ENCODE peak calls at places on chromosomes 6 and 20, in ten cellular contexts. One of them, this sample, is unnamed.

GRCh38 chr6:20876016-20876415 is 341.8 kb downstream of the CDKAL1 start:
- DNase-seq in uterus: no peak
- DNase-seq in CD8-positive, alpha-beta T cell: no peak
- DNase-seq in transverse colon: no peak
- DNase-seq in right atrium auricular region: no peak
- DNase-seq in Panc1: no peak
- DNase-seq in psoas muscle: no peak
- DNase-seq in adrenal gland: no peak
- DNase-seq in left lung: no peak
- DNase-seq in GM12878: no peak
- DNase-seq in this sample: no peak

GRCh38 chr6:130359736-130360135 is 6.1 kb upstream of the TMEM200A start:
- DNase-seq in uterus: no peak
- DNase-seq in CD8-positive, alpha-beta T cell: no peak
- DNase-seq in transverse colon: peak; percentile 15
- DNase-seq in right atrium auricular region: no peak
- DNase-seq in Panc1: no peak
- DNase-seq in psoas muscle: no peak
- DNase-seq in adrenal gland: no peak
- DNase-seq in left lung: no peak
- DNase-seq in GM12878: no peak
- DNase-seq in this sample: no peak

GRCh38 chr6:137967689-137968467 is 100.8 kb downstream of the TNFAIP3 start:
- DNase-seq in uterus: no peak
- DNase-seq in CD8-positive, alpha-beta T cell: no peak
- DNase-seq in transverse colon: no peak
- DNase-seq in right atrium auricular region: no peak
- DNase-seq in Panc1: no peak
- DNase-seq in psoas muscle: no peak
- DNase-seq in adrenal gland: no peak
- DNase-seq in left lung: no peak
- DNase-seq in GM12878: no peak
- DNase-seq in this sample: no peak

GRCh38 chr6:20266851-20267608 is 54.8 kb upstream of the MBOAT1 start:
- DNase-seq in uterus: no peak
- DNase-seq in CD8-positive, alpha-beta T cell: no peak
- DNase-seq in transverse colon: no peak
- DNase-seq in right atrium auricular region: no peak
- DNase-seq in Panc1: no peak
- DNase-seq in psoas muscle: no peak
- DNase-seq in adrenal gland: no peak
- DNase-seq in left lung: no peak
- DNase-seq in GM12878: peak; percentile 12
- DNase-seq in this sample: no peak

GRCh38 chr6:52611833-52612232 is 35.0 kb upstream of the TRAM2 start:
- DNase-seq in uterus: no peak
- DNase-seq in CD8-positive, alpha-beta T cell: no peak
- DNase-seq in transverse colon: no peak
- DNase-seq in right atrium auricular region: no peak
- DNase-seq in Panc1: no peak
- DNase-seq in psoas muscle: no peak
- DNase-seq in adrenal gland: no peak
- DNase-seq in left lung: no peak
- DNase-seq in GM12878: no peak
- DNase-seq in this sample: no peak

GRCh38 chr20:50328996-50329898 is 138.6 kb downstream of the CEBPB start:
- DNase-seq in uterus: no peak
- DNase-seq in CD8-positive, alpha-beta T cell: no peak
- DNase-seq in transverse colon: no peak
- DNase-seq in right atrium auricular region: no peak
- DNase-seq in Panc1: no peak
- DNase-seq in psoas muscle: no peak
- DNase-seq in adrenal gland: no peak
- DNase-seq in left lung: no peak
- DNase-seq in GM12878: no peak
- DNase-seq in this sample: no peak

GRCh38 chr20:63311833-63312243 is 18.9 kb downstream of the COL20A1 start:
- DNase-seq in uterus: no peak
- DNase-seq in CD8-positive, alpha-beta T cell: no peak
- DNase-seq in transverse colon: no peak
- DNase-seq in right atrium auricular region: no peak
- DNase-seq in Panc1: no peak
- DNase-seq in psoas muscle: peak; percentile 39
- DNase-seq in adrenal gland: no peak
- DNase-seq in left lung: no peak
- DNase-seq in GM12878: no peak
- DNase-seq in this sample: no peak

GRCh38 chr20:21308340-21308739 is 5.2 kb downstream of the XRN2 start:
- DNase-seq in uterus: no peak
- DNase-seq in CD8-positive, alpha-beta T cell: no peak
- DNase-seq in transverse colon: no peak
- DNase-seq in right atrium auricular region: no peak
- DNase-seq in Panc1: no peak
- DNase-seq in psoas muscle: no peak
- DNase-seq in adrenal gland: no peak
- DNase-seq in left lung: no peak
- DNase-seq in GM12878: no peak
- DNase-seq in this sample: no peak

GRCh38 chr6:54020311-54020710 is 90.9 kb upstream of the MLIP start:
- DNase-seq in uterus: no peak
- DNase-seq in CD8-positive, alpha-beta T cell: no peak
- DNase-seq in transverse colon: no peak
- DNase-seq in right atrium auricular region: no peak
- DNase-seq in Panc1: no peak
- DNase-seq in psoas muscle: no peak
- DNase-seq in adrenal gland: peak; percentile 31
- DNase-seq in left lung: no peak
- DNase-seq in GM12878: no peak
- DNase-seq in this sample: no peak

GRCh38 chr6:134063121-134063965 is 10.9 kb upstream of the SLC2A12 start:
- DNase-seq in uterus: no peak
- DNase-seq in CD8-positive, alpha-beta T cell: no peak
- DNase-seq in transverse colon: no peak
- DNase-seq in right atrium auricular region: no peak
- DNase-seq in Panc1: no peak
- DNase-seq in psoas muscle: no peak
- DNase-seq in adrenal gland: no peak
- DNase-seq in left lung: no peak
- DNase-seq in GM12878: no peak
- DNase-seq in this sample: no peak
- H3K4me3 ChIP-seq in uterus: no peak overlapping the region
- H3K4me3 ChIP-seq in CD8-positive, alpha-beta T cell: no peak overlapping the region
- H3K4me3 ChIP-seq in transverse colon: no peak overlapping the region
- H3K4me3 ChIP-seq in right atrium auricular region: no peak overlapping the region
- H3K4me3 ChIP-seq in Panc1: no peak overlapping the region
- H3K4me3 ChIP-seq in psoas muscle: no peak overlapping the region
- H3K4me3 ChIP-seq in adrenal gland: no peak overlapping the region
- H3K4me3 ChIP-seq in left lung: no peak overlapping the region
- H3K4me3 ChIP-seq in GM12878: no peak overlapping the region
- H3K4me3 ChIP-seq in this sample: no peak overlapping the region

GRCh38 chr20:23417861-23418260 is 3.4 kb downstream of the NAPB start:
- DNase-seq in uterus: no peak
- DNase-seq in CD8-positive, alpha-beta T cell: no peak
- DNase-seq in transverse colon: no peak
- DNase-seq in right atrium auricular region: no peak
- DNase-seq in Panc1: no peak
- DNase-seq in psoas muscle: no peak
- DNase-seq in adrenal gland: no peak
- DNase-seq in left lung: no peak
- DNase-seq in GM12878: no peak
- DNase-seq in this sample: no peak
- H3K4me1 ChIP-seq in uterus: peaks cover 7% of the 10 kb centered on the region
- H3K4me1 ChIP-seq in CD8-positive, alpha-beta T cell: peaks cover 23% of the 10 kb centered on the region
- H3K4me1 ChIP-seq in transverse colon: peaks cover 52% of the 10 kb centered on the region
- H3K4me1 ChIP-seq in right atrium auricular region: peaks cover 23% of the 10 kb centered on the region
- H3K4me1 ChIP-seq in Panc1: peaks cover 14% of the 10 kb centered on the region
- H3K4me1 ChIP-seq in psoas muscle: peaks cover 45% of the 10 kb centered on the region
- H3K4me1 ChIP-seq in adrenal gland: peaks cover 18% of the 10 kb centered on the region
- H3K4me1 ChIP-seq in left lung: peaks cover 47% of the 10 kb centered on the region
- H3K4me1 ChIP-seq in GM12878: peaks cover 11% of the 10 kb centered on the region
- H3K4me1 ChIP-seq in this sample: no peaks in the 10 kb centered on the region

GRCh38 chr6:27809939-27810767 is 102.0 kb downstream of the OR2B2 start:
- DNase-seq in uterus: peak; percentile 84
- DNase-seq in CD8-positive, alpha-beta T cell: peak; percentile 86
- DNase-seq in transverse colon: peak; percentile 89
- DNase-seq in right atrium auricular region: peak; percentile 75
- DNase-seq in Panc1: peak; percentile 96
- DNase-seq in psoas muscle: peak; percentile 76
- DNase-seq in adrenal gland: peak; percentile 84
- DNase-seq in left lung: peak; percentile 87
- DNase-seq in GM12878: peak; percentile 98
- DNase-seq in this sample: peak; percentile 86
- TF ChIP-seq CTCF in uterus: no peak
- TF ChIP-seq CTCF in CD8-positive, alpha-beta T cell: no peak
- TF ChIP-seq CTCF in transverse colon: no peak
- TF ChIP-seq CTCF in right atrium auricular region: no peak
- TF ChIP-seq CTCF in Panc1: no peak
- TF ChIP-seq CTCF in psoas muscle: no peak
- TF ChIP-seq CTCF in adrenal gland: no peak
- TF ChIP-seq CTCF in left lung: no peak
- TF ChIP-seq CTCF in GM12878: no peak
- TF ChIP-seq CTCF in this sample: no peak

GRCh38 chr6:104959453-104959858 is 2.5 kb downstream of the LIN28B start:
- DNase-seq in uterus: no peak
- DNase-seq in CD8-positive, alpha-beta T cell: no peak
- DNase-seq in transverse colon: no peak
- DNase-seq in right atrium auricular region: no peak
- DNase-seq in Panc1: no peak
- DNase-seq in psoas muscle: no peak
- DNase-seq in adrenal gland: no peak
- DNase-seq in left lung: no peak
- DNase-seq in GM12878: no peak
- DNase-seq in this sample: no peak
- H3K4me3 ChIP-seq in uterus: no peak overlapping the region
- H3K4me3 ChIP-seq in CD8-positive, alpha-beta T cell: no peak overlapping the region
- H3K4me3 ChIP-seq in transverse colon: no peak overlapping the region
- H3K4me3 ChIP-seq in right atrium auricular region: no peak overlapping the region
- H3K4me3 ChIP-seq in Panc1: peak overlapping the region; percentile 71
- H3K4me3 ChIP-seq in psoas muscle: no peak overlapping the region
- H3K4me3 ChIP-seq in adrenal gland: no peak overlapping the region
- H3K4me3 ChIP-seq in left lung: no peak overlapping the region
- H3K4me3 ChIP-seq in GM12878: no peak overlapping the region
- H3K4me3 ChIP-seq in this sample: no peak overlapping the region

GRCh38 chr20:35603695-35604443 is 11.8 kb upstream of the SPAG4 start:
- DNase-seq in uterus: no peak
- DNase-seq in CD8-positive, alpha-beta T cell: no peak
- DNase-seq in transverse colon: no peak
- DNase-seq in right atrium auricular region: no peak
- DNase-seq in Panc1: no peak
- DNase-seq in psoas muscle: peak; percentile 33
- DNase-seq in adrenal gland: no peak
- DNase-seq in left lung: no peak
- DNase-seq in GM12878: no peak
- DNase-seq in this sample: no peak
- H3K4me1 ChIP-seq in uterus: peaks cover 14% of the 10 kb centered on the region
- H3K4me1 ChIP-seq in CD8-positive, alpha-beta T cell: peaks cover 16% of the 10 kb centered on the region
- H3K4me1 ChIP-seq in transverse colon: peaks cover 18% of the 10 kb centered on the region
- H3K4me1 ChIP-seq in right atrium auricular region: peaks cover 20% of the 10 kb centered on the region
- H3K4me1 ChIP-seq in Panc1: no peaks in the 10 kb centered on the region
- H3K4me1 ChIP-seq in psoas muscle: peaks cover 11% of the 10 kb centered on the region
- H3K4me1 ChIP-seq in adrenal gland: peaks cover 15% of the 10 kb centered on the region
- H3K4me1 ChIP-seq in left lung: peaks cover 20% of the 10 kb centered on the region
- H3K4me1 ChIP-seq in GM12878: peaks cover 19% of the 10 kb centered on the region
- H3K4me1 ChIP-seq in this sample: peaks cover 14% of the 10 kb centered on the region

GRCh38 chr6:169566961-169567360 is 134.9 kb downstream of the WDR27 start:
- DNase-seq in uterus: no peak
- DNase-seq in CD8-positive, alpha-beta T cell: no peak
- DNase-seq in transverse colon: no peak
- DNase-seq in right atrium auricular region: no peak
- DNase-seq in Panc1: no peak
- DNase-seq in psoas muscle: no peak
- DNase-seq in adrenal gland: no peak
- DNase-seq in left lung: no peak
- DNase-seq in GM12878: no peak
- DNase-seq in this sample: no peak
- TF ChIP-seq CTCF in uterus: no peak
- TF ChIP-seq CTCF in CD8-positive, alpha-beta T cell: no peak
- TF ChIP-seq CTCF in transverse colon: no peak
- TF ChIP-seq CTCF in right atrium auricular region: no peak
- TF ChIP-seq CTCF in Panc1: no peak
- TF ChIP-seq CTCF in psoas muscle: no peak
- TF ChIP-seq CTCF in adrenal gland: no peak
- TF ChIP-seq CTCF in left lung: no peak
- TF ChIP-seq CTCF in GM12878: no peak
- TF ChIP-seq CTCF in this sample: no peak

DNA sequence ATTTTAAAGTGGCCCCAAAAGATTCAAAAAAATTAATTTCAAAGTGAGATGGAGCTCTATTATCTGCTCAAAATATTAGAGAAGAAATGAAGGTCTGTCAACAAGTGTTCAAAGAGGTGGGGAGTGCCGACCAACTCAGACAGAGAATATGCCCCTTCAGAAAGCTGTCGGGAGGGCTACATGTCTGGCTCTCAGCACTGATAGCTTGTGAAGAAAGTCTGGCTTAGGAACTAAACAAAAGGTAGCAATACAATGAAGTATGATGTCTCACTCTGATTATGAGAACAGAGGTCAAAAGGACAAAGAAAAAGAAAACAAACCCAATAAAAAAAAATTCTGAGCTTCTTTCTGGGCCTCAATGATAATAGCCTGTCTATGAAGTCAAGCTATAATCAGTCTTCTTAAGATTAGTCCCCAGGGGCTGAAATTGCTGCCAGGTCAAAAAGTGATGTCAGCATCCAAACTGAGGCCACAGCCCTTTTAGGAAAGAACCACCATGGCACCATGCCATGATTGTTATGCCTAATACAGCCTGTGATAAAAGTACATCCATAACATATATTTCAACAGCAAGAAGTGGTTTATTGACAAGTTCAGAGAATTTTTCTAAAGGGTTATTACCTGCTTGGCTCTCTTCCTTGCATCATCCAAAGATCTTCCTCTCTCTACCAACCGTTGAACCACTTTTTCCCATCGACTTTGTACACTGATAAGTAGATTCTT is 150.9 kb downstream of the DST start:
- DNase-seq in uterus: peak; percentile 61
- DNase-seq in CD8-positive, alpha-beta T cell: no peak
- DNase-seq in transverse colon: no peak
- DNase-seq in right atrium auricular region: no peak
- DNase-seq in Panc1: no peak
- DNase-seq in psoas muscle: no peak
- DNase-seq in adrenal gland: peak; percentile 36
- DNase-seq in left lung: no peak
- DNase-seq in GM12878: no peak
- DNase-seq in this sample: no peak
- H3K4me3 ChIP-seq in uterus: no peak overlapping the region
- H3K4me3 ChIP-seq in CD8-positive, alpha-beta T cell: no peak overlapping the region
- H3K4me3 ChIP-seq in transverse colon: no peak overlapping the region
- H3K4me3 ChIP-seq in right atrium auricular region: no peak overlapping the region
- H3K4me3 ChIP-seq in Panc1: no peak overlapping the region
- H3K4me3 ChIP-seq in psoas muscle: no peak overlapping the region
- H3K4me3 ChIP-seq in adrenal gland: no peak overlapping the region
- H3K4me3 ChIP-seq in left lung: no peak overlapping the region
- H3K4me3 ChIP-seq in GM12878: no peak overlapping the region
- H3K4me3 ChIP-seq in this sample: no peak overlapping the region

GRCh38 chr6:36756761-36757160 is 59.1 kb downstream of the RAB44 start:
- DNase-seq in uterus: no peak
- DNase-seq in CD8-positive, alpha-beta T cell: no peak
- DNase-seq in transverse colon: no peak
- DNase-seq in right atrium auricular region: no peak
- DNase-seq in Panc1: no peak
- DNase-seq in psoas muscle: no peak
- DNase-seq in adrenal gland: no peak
- DNase-seq in left lung: no peak
- DNase-seq in GM12878: no peak
- DNase-seq in this sample: no peak
- H3K4me1 ChIP-seq in uterus: no peaks in the 10 kb centered on the region
- H3K4me1 ChIP-seq in CD8-positive, alpha-beta T cell: peaks cover 15% of the 10 kb centered on the region
- H3K4me1 ChIP-seq in transverse colon: peaks cover 78% of the 10 kb centered on the region
- H3K4me1 ChIP-seq in right atrium auricular region: peaks cover 22% of the 10 kb centered on the region
- H3K4me1 ChIP-seq in Panc1: peaks cover 6% of the 10 kb centered on the region
- H3K4me1 ChIP-seq in psoas muscle: peaks cover 26% of the 10 kb centered on the region
- H3K4me1 ChIP-seq in adrenal gland: no peaks in the 10 kb centered on the region
- H3K4me1 ChIP-seq in left lung: peaks cover 68% of the 10 kb centered on the region
- H3K4me1 ChIP-seq in GM12878: peaks cover 64% of the 10 kb centered on the region
- H3K4me1 ChIP-seq in this sample: peaks cover 47% of the 10 kb centered on the region